ENCODE peak calls at places on chromosome 3, in ten cellular contexts. One of them, this sample, is unnamed.

GRCh38 chr3:66441124-66441523 is 59.7 kb downstream of the LRIG1 start:
- DNase-seq in foreskin fibroblast: peak
- DNase-seq in AG10803: peak
- DNase-seq in choroid plexus epithelial cell: peak
- DNase-seq in cardiac fibroblast: peak
- DNase-seq in RWPE1: peak
- DNase-seq in H9: no peak
- DNase-seq in lower leg skin: no peak
- DNase-seq in activated CD8-positive, alpha-beta T cell treated with anti-CD3 and anti-CD28 coated beads for 36 hours: no peak
- DNase-seq in cardiac muscle cell: peak
- DNase-seq in this sample: no peak

GRCh38 chr3:140850210-140850955 is 91.3 kb upstream of the SLC25A36 start:
- DNase-seq in H9: no peak
- DNase-seq in choroid plexus epithelial cell: no peak
- DNase-seq in foreskin fibroblast: no peak
- DNase-seq in RWPE1: peak
- DNase-seq in lower leg skin: no peak
- DNase-seq in AG10803: peak
- DNase-seq in cardiac muscle cell: no peak
- DNase-seq in activated CD8-positive, alpha-beta T cell treated with anti-CD3 and anti-CD28 coated beads for 36 hours: no peak
- DNase-seq in cardiac fibroblast: no peak
- DNase-seq in this sample: no peak

GRCh38 chr3:171262431-171262830 is 197.8 kb downstream of the TNIK start:
- DNase-seq in RWPE1: no peak
- DNase-seq in activated CD8-positive, alpha-beta T cell treated with anti-CD3 and anti-CD28 coated beads for 36 hours: no peak
- DNase-seq in H9: no peak
- DNase-seq in choroid plexus epithelial cell: no peak
- DNase-seq in foreskin fibroblast: no peak
- DNase-seq in AG10803: peak
- DNase-seq in cardiac muscle cell: no peak
- DNase-seq in lower leg skin: no peak
- DNase-seq in cardiac fibroblast: peak
- DNase-seq in this sample: no peak

GRCh38 chr3:46065294-46065705 is 38.0 kb upstream of the XCR1 start:
- DNase-seq in foreskin fibroblast: peak
- DNase-seq in cardiac muscle cell: no peak
- DNase-seq in cardiac fibroblast: no peak
- DNase-seq in RWPE1: peak
- DNase-seq in activated CD8-positive, alpha-beta T cell treated with anti-CD3 and anti-CD28 coated beads for 36 hours: peak
- DNase-seq in choroid plexus epithelial cell: peak
- DNase-seq in lower leg skin: no peak
- DNase-seq in H9: no peak
- DNase-seq in AG10803: no peak
- DNase-seq in this sample: no peak

GRCh38 chr3:144028798-144029411 is 57.3 kb downstream of the DIPK2A start:
- DNase-seq in foreskin fibroblast: no peak
- DNase-seq in H9: no peak
- DNase-seq in AG10803: peak
- DNase-seq in RWPE1: no peak
- DNase-seq in choroid plexus epithelial cell: no peak
- DNase-seq in cardiac muscle cell: no peak
- DNase-seq in cardiac fibroblast: no peak
- DNase-seq in lower leg skin: no peak
- DNase-seq in activated CD8-positive, alpha-beta T cell treated with anti-CD3 and anti-CD28 coated beads for 36 hours: no peak
- DNase-seq in this sample: no peak

GRCh38 chr3:110815008-110815583 is 256.5 kb upstream of the NECTIN3 start:
- DNase-seq in choroid plexus epithelial cell: peak
- DNase-seq in cardiac muscle cell: peak
- DNase-seq in H9: no peak
- DNase-seq in cardiac fibroblast: peak
- DNase-seq in activated CD8-positive, alpha-beta T cell treated with anti-CD3 and anti-CD28 coated beads for 36 hours: no peak
- DNase-seq in foreskin fibroblast: peak
- DNase-seq in RWPE1: peak
- DNase-seq in AG10803: peak
- DNase-seq in lower leg skin: no peak
- DNase-seq in this sample: no peak

GRCh38 chr3:161558256-161558655 is 61.6 kb downstream of the OTOL1 start:
- DNase-seq in cardiac fibroblast: peak
- DNase-seq in foreskin fibroblast: peak
- DNase-seq in cardiac muscle cell: no peak
- DNase-seq in lower leg skin: no peak
- DNase-seq in activated CD8-positive, alpha-beta T cell treated with anti-CD3 and anti-CD28 coated beads for 36 hours: no peak
- DNase-seq in RWPE1: no peak
- DNase-seq in AG10803: peak
- DNase-seq in choroid plexus epithelial cell: peak
- DNase-seq in H9: no peak
- DNase-seq in this sample: peak

GRCh38 chr3:187236963-187237362 is 39.7 kb downstream of the RTP1 start:
- DNase-seq in cardiac muscle cell: no peak
- DNase-seq in AG10803: no peak
- DNase-seq in RWPE1: no peak
- DNase-seq in lower leg skin: no peak
- DNase-seq in choroid plexus epithelial cell: no peak
- DNase-seq in cardiac fibroblast: no peak
- DNase-seq in foreskin fibroblast: no peak
- DNase-seq in activated CD8-positive, alpha-beta T cell treated with anti-CD3 and anti-CD28 coated beads for 36 hours: no peak
- DNase-seq in H9: no peak
- DNase-seq in this sample: no peak

GRCh38 chr3:181716916-181717315 is 5.2 kb downstream of the SOX2 start:
- DNase-seq in H9: no peak
- DNase-seq in foreskin fibroblast: no peak
- DNase-seq in cardiac fibroblast: no peak
- DNase-seq in AG10803: no peak
- DNase-seq in cardiac muscle cell: no peak
- DNase-seq in choroid plexus epithelial cell: no peak
- DNase-seq in activated CD8-positive, alpha-beta T cell treated with anti-CD3 and anti-CD28 coated beads for 36 hours: no peak
- DNase-seq in lower leg skin: no peak
- DNase-seq in RWPE1: no peak
- DNase-seq in this sample: no peak

GRCh38 chr3:19526071-19526470 is 377.8 kb downstream of the KCNH8 start:
- DNase-seq in RWPE1: no peak
- DNase-seq in activated CD8-positive, alpha-beta T cell treated with anti-CD3 and anti-CD28 coated beads for 36 hours: no peak
- DNase-seq in foreskin fibroblast: no peak
- DNase-seq in AG10803: no peak
- DNase-seq in cardiac muscle cell: no peak
- DNase-seq in choroid plexus epithelial cell: no peak
- DNase-seq in H9: no peak
- DNase-seq in cardiac fibroblast: no peak
- DNase-seq in lower leg skin: no peak
- DNase-seq in this sample: no peak

GRCh38 chr3:30443756-30444673 is 162.4 kb upstream of the TGFBR2 start:
- DNase-seq in H9: no peak
- DNase-seq in choroid plexus epithelial cell: peak
- DNase-seq in AG10803: peak
- DNase-seq in activated CD8-positive, alpha-beta T cell treated with anti-CD3 and anti-CD28 coated beads for 36 hours: no peak
- DNase-seq in cardiac muscle cell: no peak
- DNase-seq in cardiac fibroblast: peak
- DNase-seq in RWPE1: no peak
- DNase-seq in lower leg skin: no peak
- DNase-seq in foreskin fibroblast: peak
- DNase-seq in this sample: no peak

GRCh38 chr3:23926736-23927135 is 9.8 kb downstream of the RPL15 start:
- DNase-seq in activated CD8-positive, alpha-beta T cell treated with anti-CD3 and anti-CD28 coated beads for 36 hours: no peak
- DNase-seq in H9: no peak
- DNase-seq in cardiac fibroblast: no peak
- DNase-seq in RWPE1: no peak
- DNase-seq in foreskin fibroblast: peak
- DNase-seq in cardiac muscle cell: peak
- DNase-seq in AG10803: no peak
- DNase-seq in choroid plexus epithelial cell: no peak
- DNase-seq in lower leg skin: no peak
- DNase-seq in this sample: no peak
- TF ChIP-seq CTCF in activated CD8-positive, alpha-beta T cell treated with anti-CD3 and anti-CD28 coated beads for 36 hours: no peak
- TF ChIP-seq CTCF in H9: peak
- TF ChIP-seq CTCF in cardiac fibroblast: no peak
- TF ChIP-seq CTCF in RWPE1: no peak
- TF ChIP-seq CTCF in foreskin fibroblast: no peak
- TF ChIP-seq CTCF in cardiac muscle cell: peak
- TF ChIP-seq CTCF in AG10803: peak
- TF ChIP-seq CTCF in choroid plexus epithelial cell: peak
- TF ChIP-seq CTCF in lower leg skin: no peak
- TF ChIP-seq CTCF in this sample: no peak

DNA sequence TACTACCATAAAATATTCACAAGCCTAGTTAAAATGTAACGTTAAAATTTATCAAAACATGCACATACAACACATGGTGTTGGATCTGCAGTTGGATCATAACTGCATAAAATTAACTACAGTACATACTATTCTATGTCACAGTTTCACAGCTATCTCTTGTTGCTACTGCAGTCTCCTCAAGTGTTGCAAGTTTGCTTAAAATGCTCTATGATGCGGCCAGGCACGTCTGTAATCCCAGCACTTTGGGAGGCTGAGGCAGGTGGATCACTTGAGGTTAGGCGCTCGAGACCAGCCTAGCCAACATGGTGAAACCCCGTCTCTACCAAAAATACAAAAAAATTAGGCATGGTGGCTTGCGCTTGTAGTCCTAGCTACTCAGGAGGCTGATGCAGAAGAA is 10.3 kb downstream of the PPP1R2 start:
- DNase-seq in foreskin fibroblast: no peak
- DNase-seq in choroid plexus epithelial cell: no peak
- DNase-seq in activated CD8-positive, alpha-beta T cell treated with anti-CD3 and anti-CD28 coated beads for 36 hours: no peak
- DNase-seq in cardiac fibroblast: no peak
- DNase-seq in cardiac muscle cell: no peak
- DNase-seq in H9: no peak
- DNase-seq in RWPE1: no peak
- DNase-seq in AG10803: no peak
- DNase-seq in lower leg skin: no peak
- DNase-seq in this sample: no peak
- TF ChIP-seq CTCF in foreskin fibroblast: no peak
- TF ChIP-seq CTCF in choroid plexus epithelial cell: no peak
- TF ChIP-seq CTCF in activated CD8-positive, alpha-beta T cell treated with anti-CD3 and anti-CD28 coated beads for 36 hours: no peak
- TF ChIP-seq CTCF in cardiac fibroblast: no peak
- TF ChIP-seq CTCF in cardiac muscle cell: no peak
- TF ChIP-seq CTCF in H9: no peak
- TF ChIP-seq CTCF in RWPE1: no peak
- TF ChIP-seq CTCF in AG10803: no peak
- TF ChIP-seq CTCF in lower leg skin: no peak
- TF ChIP-seq CTCF in this sample: no peak

GRCh38 chr3:12578742-12579141 is 21.9 kb downstream of the MKRN2 start:
- DNase-seq in cardiac muscle cell: no peak
- DNase-seq in activated CD8-positive, alpha-beta T cell treated with anti-CD3 and anti-CD28 coated beads for 36 hours: no peak
- DNase-seq in lower leg skin: no peak
- DNase-seq in foreskin fibroblast: no peak
- DNase-seq in H9: no peak
- DNase-seq in RWPE1: no peak
- DNase-seq in AG10803: no peak
- DNase-seq in cardiac fibroblast: no peak
- DNase-seq in choroid plexus epithelial cell: no peak
- DNase-seq in this sample: no peak
- TF ChIP-seq CTCF in cardiac muscle cell: peak
- TF ChIP-seq CTCF in activated CD8-positive, alpha-beta T cell treated with anti-CD3 and anti-CD28 coated beads for 36 hours: peak
- TF ChIP-seq CTCF in lower leg skin: no peak
- TF ChIP-seq CTCF in foreskin fibroblast: no peak
- TF ChIP-seq CTCF in H9: peak
- TF ChIP-seq CTCF in RWPE1: no peak
- TF ChIP-seq CTCF in AG10803: peak
- TF ChIP-seq CTCF in cardiac fibroblast: peak
- TF ChIP-seq CTCF in choroid plexus epithelial cell: peak
- TF ChIP-seq CTCF in this sample: peak

GRCh38 chr3:183504597-183504996 is 50.9 kb downstream of the KLHL6 start:
- DNase-seq in activated CD8-positive, alpha-beta T cell treated with anti-CD3 and anti-CD28 coated beads for 36 hours: no peak
- DNase-seq in AG10803: no peak
- DNase-seq in choroid plexus epithelial cell: no peak
- DNase-seq in cardiac muscle cell: no peak
- DNase-seq in lower leg skin: no peak
- DNase-seq in cardiac fibroblast: no peak
- DNase-seq in foreskin fibroblast: no peak
- DNase-seq in H9: no peak
- DNase-seq in RWPE1: no peak
- DNase-seq in this sample: no peak

GRCh38 chr3:183502237-183502636 is 53.3 kb downstream of the KLHL6 start:
- DNase-seq in RWPE1: no peak
- DNase-seq in activated CD8-positive, alpha-beta T cell treated with anti-CD3 and anti-CD28 coated beads for 36 hours: no peak
- DNase-seq in choroid plexus epithelial cell: no peak
- DNase-seq in lower leg skin: no peak
- DNase-seq in H9: no peak
- DNase-seq in cardiac fibroblast: no peak
- DNase-seq in foreskin fibroblast: no peak
- DNase-seq in cardiac muscle cell: no peak
- DNase-seq in AG10803: no peak
- DNase-seq in this sample: no peak

GRCh38 chr3:183503738-183504137 is 51.8 kb downstream of the KLHL6 start:
- DNase-seq in cardiac fibroblast: no peak
- DNase-seq in cardiac muscle cell: no peak
- DNase-seq in AG10803: no peak
- DNase-seq in choroid plexus epithelial cell: no peak
- DNase-seq in foreskin fibroblast: no peak
- DNase-seq in lower leg skin: no peak
- DNase-seq in RWPE1: no peak
- DNase-seq in H9: no peak
- DNase-seq in activated CD8-positive, alpha-beta T cell treated with anti-CD3 and anti-CD28 coated beads for 36 hours: no peak
- DNase-seq in this sample: no peak

GRCh38 chr3:183500981-183501704 is 54.4 kb downstream of the KLHL6 start:
- DNase-seq in activated CD8-positive, alpha-beta T cell treated with anti-CD3 and anti-CD28 coated beads for 36 hours: no peak
- DNase-seq in choroid plexus epithelial cell: no peak
- DNase-seq in cardiac fibroblast: no peak
- DNase-seq in lower leg skin: no peak
- DNase-seq in cardiac muscle cell: no peak
- DNase-seq in RWPE1: no peak
- DNase-seq in foreskin fibroblast: no peak
- DNase-seq in AG10803: no peak
- DNase-seq in H9: no peak
- DNase-seq in this sample: no peak

GRCh38 chr3:183502782-183503181 is 52.7 kb downstream of the KLHL6 start:
- DNase-seq in activated CD8-positive, alpha-beta T cell treated with anti-CD3 and anti-CD28 coated beads for 36 hours: no peak
- DNase-seq in choroid plexus epithelial cell: peak
- DNase-seq in RWPE1: no peak
- DNase-seq in cardiac muscle cell: peak
- DNase-seq in foreskin fibroblast: peak
- DNase-seq in H9: no peak
- DNase-seq in lower leg skin: no peak
- DNase-seq in AG10803: peak
- DNase-seq in cardiac fibroblast: peak
- DNase-seq in this sample: no peak
- TF ChIP-seq CTCF in activated CD8-positive, alpha-beta T cell treated with anti-CD3 and anti-CD28 coated beads for 36 hours: no peak
- TF ChIP-seq CTCF in choroid plexus epithelial cell: peak
- TF ChIP-seq CTCF in RWPE1: no peak
- TF ChIP-seq CTCF in cardiac muscle cell: peak
- TF ChIP-seq CTCF in foreskin fibroblast: peak
- TF ChIP-seq CTCF in H9: peak
- TF ChIP-seq CTCF in lower leg skin: no peak
- TF ChIP-seq CTCF in AG10803: peak
- TF ChIP-seq CTCF in cardiac fibroblast: peak
- TF ChIP-seq CTCF in this sample: peak

GRCh38 chr3:127366383-127366782 is 78.5 kb upstream of the PRR20G start:
- DNase-seq in foreskin fibroblast: peak
- DNase-seq in AG10803: no peak
- DNase-seq in cardiac fibroblast: peak
- DNase-seq in lower leg skin: no peak
- DNase-seq in activated CD8-positive, alpha-beta T cell treated with anti-CD3 and anti-CD28 coated beads for 36 hours: no peak
- DNase-seq in H9: peak
- DNase-seq in RWPE1: no peak
- DNase-seq in choroid plexus epithelial cell: peak
- DNase-seq in cardiac muscle cell: peak
- DNase-seq in this sample: no peak
- TF ChIP-seq CTCF in foreskin fibroblast: peak
- TF ChIP-seq CTCF in AG10803: peak
- TF ChIP-seq CTCF in cardiac fibroblast: peak
- TF ChIP-seq CTCF in lower leg skin: no peak
- TF ChIP-seq CTCF in activated CD8-positive, alpha-beta T cell treated with anti-CD3 and anti-CD28 coated beads for 36 hours: no peak
- TF ChIP-seq CTCF in H9: peak
- TF ChIP-seq CTCF in RWPE1: no peak
- TF ChIP-seq CTCF in choroid plexus epithelial cell: peak
- TF ChIP-seq CTCF in cardiac muscle cell: peak
- TF ChIP-seq CTCF in this sample: no peak

This sample was measured in lower lobe of right lung.